ENCODE peak calls at places on chromosomes 1 and 21, in four cellular contexts. B is breast epithelium, L is H9, I is HCT116. Q is an unnamed sample. For H3K9me3, the result is how much of the 10 kb centered on the place peaks cover.

GRCh38 chr21:39036581-39036980 is 146.7 kb downstream of the PSMG1 start:
- DNase-seq in B (no peak), L (no peak), I (no peak), Q (no peak)

GRCh38 chr1:91555074-91555730 is 54.6 kb downstream of the CDC7 start:
- DNase-seq in B (no peak), L (no peak), I (no peak), Q (no peak)

GRCh38 chr1:196382383-196382782 is 225.9 kb downstream of the KCNT2 start:
- DNase-seq in B (no peak), L (no peak), I (no peak), Q (no peak)

GRCh38 chr21:42247716-42248115 is 28.8 kb downstream of the ABCG1 start:
- DNase-seq in B (no peak), L (no peak), I (no peak), Q (no peak)

GRCh38 chr1:38817958-38818705 is 41.4 kb downstream of the RRAGC start:
- DNase-seq in B (no peak), L (peak), I (no peak), Q (no peak)

GRCh38 chr1:10785855-10786638 is 10.4 kb downstream of the CASZ1 start:
- DNase-seq in B (no peak), L (no peak), I (no peak), Q (no peak)

GRCh38 chr1:245648749-245649517 is 494.1 kb downstream of the KIF26B start:
- DNase-seq in B (no peak), L (peak), I (no peak), Q (no peak)

GRCh38 chr1:6948861-6949260 is 163.6 kb downstream of the CAMTA1 start:
- DNase-seq in B (no peak), L (no peak), I (no peak), Q (no peak)

GRCh38 chr1:19768321-19769210 is 31.1 kb downstream of the TMCO4 start:
- DNase-seq in B (no peak), L (no peak), I (no peak), Q (no peak)

GRCh38 chr1:207010726-207011125 is 21.8 kb downstream of the C1orf116 start:
- DNase-seq in B (no peak), L (no peak), I (no peak), Q (no peak)

GRCh38 chr21:27581168-27581567 is 614.3 kb upstream of the ADAMTS5 start:
- DNase-seq in B (no peak), L (no peak), I (no peak), Q (no peak)

GRCh38 chr1:202692959-202693555 is 17.2 kb downstream of the SYT2 start:
- DNase-seq in B (peak), L (peak), I (peak), Q (no peak)

GRCh38 chr1:37085393-37085792 is 51.1 kb upstream of the GRIK3 start:
- DNase-seq in B (no peak), L (peak), I (no peak), Q (no peak)

GRCh38 chr21:32940079-32941014 is 85.4 kb upstream of the OLIG2 start:
- DNase-seq in B (no peak), L (peak), I (peak), Q (no peak)

GRCh38 chr1:154429118-154429517 is 24.0 kb downstream of the IL6R start:
- DNase-seq in B (no peak), L (no peak), I (no peak), Q (no peak)

GRCh38 chr1:4726620-4727341 is 72.4 kb downstream of the AJAP1 start:
- DNase-seq in B (no peak), L (no peak), I (no peak), Q (no peak)

GRCh38 chr1:34582356-34582755 is 172.5 kb upstream of the GJB5 start:
- DNase-seq in B (no peak), L (no peak), I (no peak), Q (no peak)

GRCh38 chr1:233354983-233355382 is 27.5 kb downstream of the MAP3K21 start:
- DNase-seq in B (no peak), L (no peak), I (no peak), Q (no peak)

GRCh38 chr1:160342520-160342919 is 530 bp downstream of the COPA start:
- DNase-seq in B (no peak), L (no peak), I (no peak), Q (no peak)

GRCh38 chr1:205972081-205972480 is 28.8 kb upstream of the SLC26A9 start:
- DNase-seq in B (no peak), L (no peak), I (no peak), Q (peak)

GRCh38 chr1:16248603-16249534 is 11.9 kb upstream of the CPLANE2 start:
- DNase-seq in B (peak), L (no peak), I (peak), Q (no peak)

GRCh38 chr1:118338991-118339390 is 154.0 kb upstream of the SPAG17 start:
- DNase-seq in B (no peak), L (no peak), I (no peak), Q (no peak)

DNA sequence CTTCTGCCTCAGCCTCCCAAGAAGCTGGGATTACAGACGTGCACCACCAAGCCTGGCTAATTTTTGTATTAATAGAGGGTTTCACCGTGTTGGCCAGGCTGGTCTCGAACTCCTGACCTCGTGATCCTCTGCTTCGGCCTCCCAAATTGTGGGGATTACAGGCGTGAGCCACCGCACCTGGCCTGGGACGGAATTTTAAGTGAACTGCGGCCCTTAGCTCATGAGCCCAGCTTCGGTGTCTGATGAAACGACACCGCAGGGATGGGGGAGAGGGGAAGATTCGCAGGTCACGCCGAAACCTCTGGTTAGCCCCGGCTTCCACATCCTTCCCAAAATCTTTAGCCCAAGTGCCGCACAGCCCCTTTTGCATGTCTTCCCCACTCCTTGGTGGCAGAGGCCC is 39.1 kb downstream of the LRRC3 start:
- DNase-seq in B (no peak), L (no peak), I (no peak), Q (no peak)
- H3K9me3 ChIP-seq in B (under half), L (under half), I (under half), Q (under half)

GRCh38 chr1:179029293-179029692 is 3.6 kb downstream of the FAM20B start:
- DNase-seq in B (no peak), L (no peak), I (no peak), Q (no peak)

GRCh38 chr1:179030130-179030529 is 4.4 kb downstream of the FAM20B start:
- DNase-seq in B (no peak), L (no peak), I (no peak), Q (no peak)

GRCh38 chr1:179031855-179032513 is 6.3 kb downstream of the FAM20B start:
- DNase-seq in B (no peak), L (no peak), I (no peak), Q (no peak)

GRCh38 chr1:179031284-179031683 is 5.6 kb downstream of the FAM20B start:
- DNase-seq in B (no peak), L (no peak), I (no peak), Q (no peak)

GRCh38 chr1:179030683-179031082 is 5.0 kb downstream of the FAM20B start:
- DNase-seq in B (no peak), L (no peak), I (no peak), Q (no peak)
- H3K27ac ChIP-seq in B (no peak), L (no peak), I (no peak), Q (no peak)

DNA sequence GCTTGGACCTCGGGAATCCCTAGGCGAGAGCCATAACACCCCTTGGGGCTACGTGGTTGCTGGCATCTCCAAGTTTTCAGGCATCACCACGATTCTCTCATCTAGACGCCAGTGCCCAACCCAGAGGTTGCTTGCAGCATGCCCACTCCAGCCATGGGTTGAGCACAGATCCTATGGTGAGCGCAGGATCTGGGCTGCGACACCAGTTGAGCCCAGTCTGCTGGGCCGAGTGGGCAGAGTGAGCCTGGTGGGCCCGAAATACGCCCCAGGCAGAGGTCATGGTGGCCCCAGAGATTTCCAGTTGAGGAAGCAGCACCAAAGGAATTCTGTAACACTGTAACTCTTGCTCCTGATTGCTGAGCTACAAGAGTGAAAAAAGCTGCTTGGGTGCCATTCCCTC is 46.1 kb upstream of the GRIK1 start:
- DNase-seq in B (no peak), L (no peak), I (no peak), Q (no peak)
- H3K9me3 ChIP-seq in B (under half), L (under half), I (under half), Q (under half)

DNA sequence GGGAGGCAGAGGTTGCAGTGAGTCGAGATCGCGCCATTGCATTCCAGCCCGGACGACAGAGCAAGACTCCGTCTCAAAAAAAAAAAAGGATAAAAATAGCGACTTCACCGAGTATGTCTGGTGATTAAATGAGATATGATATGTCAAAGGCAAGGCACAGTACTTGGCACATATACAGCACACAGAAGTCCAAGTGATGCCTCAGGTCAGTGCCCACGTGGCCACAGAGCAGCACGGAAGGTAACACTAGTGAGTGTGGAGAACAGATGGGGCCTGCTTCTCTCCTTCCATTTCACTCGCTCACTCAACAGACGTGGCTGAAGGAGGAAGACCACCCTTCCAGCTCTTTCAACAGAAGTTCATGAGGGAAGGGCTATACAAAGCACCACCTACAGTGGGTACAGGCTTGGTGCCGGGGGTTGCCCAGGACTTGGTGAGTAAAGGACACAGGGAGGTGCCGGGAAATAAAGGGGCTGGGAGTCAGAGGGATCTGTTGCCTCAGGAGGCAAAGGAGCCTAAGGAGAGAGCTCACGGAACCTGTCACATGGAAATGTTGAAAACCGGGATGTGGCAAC is 8.9 kb downstream of the CSRP1 start:
- DNase-seq in B (no peak), L (no peak), I (no peak), Q (no peak)
- H3K27ac ChIP-seq in B (peak), L (no peak), I (no peak), Q (no peak)

GRCh38 chr1:81023187-81023724 is 777.5 kb upstream of the ADGRL2 start:
- DNase-seq in B (no peak), L (no peak), I (no peak), Q (no peak)

GRCh38 chr1:81020506-81020905 is 780.2 kb upstream of the ADGRL2 start:
- DNase-seq in B (no peak), L (no peak), I (no peak), Q (no peak)

GRCh38 chr1:81021134-81021533 is 779.6 kb upstream of the ADGRL2 start:
- DNase-seq in B (no peak), L (no peak), I (no peak), Q (no peak)
- H3K9me3 ChIP-seq in B (under half), L (under half), I (under half), Q (under half)

DNA sequence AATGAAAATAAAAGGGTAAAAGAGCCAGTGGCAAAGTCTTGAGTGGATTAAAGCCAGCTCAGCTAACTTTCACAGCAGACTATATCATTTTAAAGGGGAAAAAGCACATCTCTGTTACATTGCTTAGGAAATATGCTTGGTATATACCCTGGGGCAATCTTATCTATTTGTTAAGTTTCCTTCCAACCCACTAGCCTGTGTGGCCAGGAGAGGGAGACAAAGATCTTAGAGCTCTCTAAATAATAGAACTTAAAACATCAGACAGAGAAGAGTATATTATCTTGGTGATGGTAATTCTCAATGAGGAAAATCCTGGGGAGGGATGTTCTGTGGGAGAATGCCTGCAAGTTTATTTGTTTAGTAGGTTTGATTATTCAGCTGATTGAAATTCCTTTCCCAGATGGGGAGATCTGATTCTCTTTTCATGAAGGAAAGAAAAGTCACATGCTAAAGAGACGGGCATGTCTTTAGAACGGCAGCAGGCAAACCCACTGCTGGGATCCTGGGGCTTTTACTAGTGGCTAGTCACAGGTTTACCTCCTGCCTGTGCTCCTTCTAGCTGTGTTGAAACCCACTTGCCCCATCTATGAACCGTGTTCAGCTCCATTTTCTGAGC is 3.6 kb downstream of the KCNE2 start:
- DNase-seq in B (no peak), L (peak), I (peak), Q (no peak)
- H3K27ac ChIP-seq in B (no peak), L (no peak), I (no peak), Q (no peak)

DNA sequence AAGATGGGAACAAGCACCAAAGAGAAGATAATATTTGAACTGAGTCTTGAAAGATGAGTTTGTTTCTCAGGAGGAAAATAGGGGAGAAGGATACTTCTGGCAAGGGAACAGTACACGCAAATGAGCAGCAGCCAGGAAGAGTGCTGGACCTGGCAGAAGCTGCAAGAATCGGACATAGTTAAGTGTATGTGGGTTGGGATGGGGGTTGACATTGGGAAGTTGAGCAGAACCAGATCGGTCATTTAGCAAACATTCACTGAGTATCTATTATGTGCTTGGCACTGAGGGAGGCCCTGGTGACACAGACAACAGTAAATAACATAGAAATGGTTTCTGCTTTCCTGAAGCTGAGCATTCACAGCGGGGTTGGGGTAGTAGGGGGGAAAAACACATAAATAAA is 198.8 kb downstream of the PLPP3 start:
- DNase-seq in B (no peak), L (no peak), I (no peak), Q (no peak)
- H3K9me3 ChIP-seq in B (under half), L (under half), I (under half), Q (under half)

Q was measured in RWPE2.